ENCODE peak calls at places on chromosomes 2 and 18, in nine cellular contexts. A, D, V, F, X, L, U, W and M are unnamed samples.

GRCh38 chr2:104755026-104755856 is 98.7 kb upstream of the POU3F3 start:
- DNase-seq in A (no peak), D (no peak), V (no peak), F (no peak), X (peak; percentile 34), L (no peak), U (no peak), W (no peak), M (no peak)

GRCh38 chr2:200585730-200586643 is at the start of gene AOX1:
- DNase-seq in A (peak; percentile 51), D (peak; percentile 74), V (no peak), F (peak; percentile 74), X (peak; percentile 47), L (peak; percentile 86), U (peak; percentile 85), W (peak; percentile 45), M (peak; percentile 90)

GRCh38 chr18:77013777-77014525 is 118.6 kb downstream of the MBP start:
- DNase-seq in A (no peak), D (peak; percentile 37), V (no peak), F (no peak), X (no peak), L (no peak), U (peak; percentile 84), W (no peak), M (peak; percentile 89)

GRCh38 chr2:142217804-142218203 is 87.0 kb upstream of the LRP1B start:
- DNase-seq in A (no peak), D (no peak), V (no peak), F (no peak), X (peak; percentile 6), L (no peak), U (no peak), W (peak; percentile 0), M (no peak)

GRCh38 chr2:233600361-233600760 is 17.1 kb upstream of the UGT1A8 start:
- DNase-seq in A (no peak), D (no peak), V (no peak), F (no peak), X (peak; percentile 6), L (no peak), U (no peak), W (no peak), M (no peak)

GRCh38 chr2:128503358-128504241 is 184.9 kb upstream of the HS6ST1 start:
- DNase-seq in A (no peak), D (no peak), V (no peak), F (no peak), X (no peak), L (no peak), U (no peak), W (no peak), M (no peak)

GRCh38 chr2:174752403-174753037 is 11.8 kb downstream of the CHRNA1 start:
- DNase-seq in A (no peak), D (no peak), V (no peak), F (no peak), X (no peak), L (no peak), U (no peak), W (no peak), M (no peak)

GRCh38 chr2:129379411-129379810 is 600.1 kb upstream of the RAB6C start:
- DNase-seq in A (no peak), D (no peak), V (no peak), F (no peak), X (no peak), L (no peak), U (no peak), W (no peak), M (no peak)

GRCh38 chr2:43288417-43289305 is 62.3 kb upstream of the ZFP36L2 start:
- DNase-seq in A (no peak), D (no peak), V (no peak), F (no peak), X (no peak), L (no peak), U (no peak), W (peak; percentile 67), M (no peak)

GRCh38 chr2:43280994-43281393 is 54.6 kb upstream of the ZFP36L2 start:
- DNase-seq in A (no peak), D (no peak), V (no peak), F (no peak), X (no peak), L (no peak), U (no peak), W (no peak), M (no peak)

GRCh38 chr2:43279317-43279840 is 53.0 kb upstream of the ZFP36L2 start:
- DNase-seq in A (no peak), D (no peak), V (no peak), F (no peak), X (no peak), L (no peak), U (no peak), W (no peak), M (no peak)

GRCh38 chr2:43285987-43286386 is 59.6 kb upstream of the ZFP36L2 start:
- DNase-seq in A (no peak), D (no peak), V (no peak), F (no peak), X (no peak), L (no peak), U (no peak), W (no peak), M (no peak)

DNA sequence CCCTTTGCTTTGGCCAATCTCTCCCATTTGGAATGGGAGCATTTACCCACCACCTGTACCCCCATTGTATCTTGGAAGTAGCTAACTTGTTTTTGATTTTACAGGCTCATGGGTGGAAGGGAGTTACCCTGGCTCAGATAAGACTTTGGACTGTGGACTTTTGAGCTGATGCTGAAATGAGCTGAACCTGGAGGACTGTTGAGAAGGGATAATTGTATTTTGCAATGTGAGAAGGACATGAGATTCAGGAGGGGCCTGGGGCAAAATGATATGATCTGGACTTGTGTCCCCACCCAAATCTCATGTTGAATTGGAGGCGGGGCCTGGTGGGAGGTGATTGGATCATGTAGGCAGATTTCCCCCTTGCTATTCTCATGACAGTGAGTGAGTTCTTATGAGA is 58.6 kb upstream of the ZFP36L2 start:
- DNase-seq in A (no peak), D (no peak), V (no peak), F (no peak), X (no peak), L (no peak), U (no peak), W (no peak), M (no peak)
- H3K9me3 ChIP-seq in A (peaks cover 8% of the 10 kb centered on the region), D (no peaks in the 10 kb centered on the region), V (peaks cover 18% of the 10 kb centered on the region), F (peaks cover 9% of the 10 kb centered on the region), X (no peaks in the 10 kb centered on the region), L (no peaks in the 10 kb centered on the region), U (no peaks in the 10 kb centered on the region), W (peaks cover 9% of the 10 kb centered on the region), M (no peaks in the 10 kb centered on the region)

GRCh38 chr2:71330585-71331330 is 824 bp upstream of the ZNF638 start:
- DNase-seq in A (no peak), D (no peak), V (no peak), F (no peak), X (no peak), L (no peak), U (no peak), W (no peak), M (no peak)

GRCh38 chr2:71327916-71328315 is 3.7 kb upstream of the ZNF638 start:
- DNase-seq in A (no peak), D (no peak), V (no peak), F (no peak), X (no peak), L (no peak), U (no peak), W (no peak), M (no peak)

GRCh38 chr2:71331581-71332412 is at the start of gene ZNF638:
- DNase-seq in A (peak; percentile 87), D (peak; percentile 92), V (peak; percentile 78), F (peak; percentile 96), X (peak; percentile 87), L (peak; percentile 99), U (peak; percentile 91), W (peak; percentile 89), M (peak; percentile 96)

GRCh38 chr2:71332413-71332866 is 858 bp downstream of the ZNF638 start:
- DNase-seq in A (peak; percentile 16), D (no peak), V (no peak), F (no peak), X (no peak), L (no peak), U (no peak), W (no peak), M (no peak)

DNA sequence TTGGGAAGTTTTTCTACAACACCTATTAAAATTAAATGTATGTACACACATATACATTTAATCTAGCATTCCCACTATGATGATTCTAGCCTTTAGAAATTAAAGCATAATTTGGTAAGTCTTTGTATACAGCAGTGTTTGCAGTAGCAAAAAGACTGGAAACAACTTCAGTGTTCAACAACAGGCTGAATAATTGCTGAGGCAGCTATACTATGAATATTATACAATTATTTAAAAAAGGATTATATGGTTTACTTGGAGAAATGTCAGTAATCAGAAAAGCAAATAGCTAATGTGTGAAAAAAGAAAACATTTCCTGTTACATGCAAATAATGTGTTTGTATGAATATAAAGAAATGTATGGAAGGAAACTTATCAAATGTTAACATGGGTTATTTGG is 1.4 kb upstream of the ZNF638 start:
- DNase-seq in A (no peak), D (no peak), V (no peak), F (no peak), X (no peak), L (no peak), U (no peak), W (no peak), M (no peak)
- H3K9me3 ChIP-seq in A (no peaks in the 10 kb centered on the region), D (no peaks in the 10 kb centered on the region), V (no peaks in the 10 kb centered on the region), F (no peaks in the 10 kb centered on the region), X (no peaks in the 10 kb centered on the region), L (no peaks in the 10 kb centered on the region), U (no peaks in the 10 kb centered on the region), W (no peaks in the 10 kb centered on the region), M (no peaks in the 10 kb centered on the region)

GRCh38 chr18:35246831-35247230 is 6.0 kb downstream of the ZNF397 start:
- DNase-seq in A (no peak), D (no peak), V (no peak), F (no peak), X (no peak), L (no peak), U (no peak), W (no peak), M (no peak)
- H3K9me3 ChIP-seq in A (no peaks in the 10 kb centered on the region), D (no peaks in the 10 kb centered on the region), V (peaks cover 42% of the 10 kb centered on the region), F (no peaks in the 10 kb centered on the region), X (peaks cover 3% of the 10 kb centered on the region), L (no peaks in the 10 kb centered on the region), U (no peaks in the 10 kb centered on the region), W (peaks cover 43% of the 10 kb centered on the region), M (no peaks in the 10 kb centered on the region)

GRCh38 chr2:19351499-19351898 is 6.9 kb downstream of the OSR1 start:
- DNase-seq in A (no peak), D (no peak), V (no peak), F (no peak), X (no peak), L (peak; percentile 51), U (no peak), W (no peak), M (no peak)

GRCh38 chr2:19354417-19355022 is 3.9 kb downstream of the OSR1 start:
- DNase-seq in A (no peak), D (no peak), V (no peak), F (no peak), X (no peak), L (no peak), U (no peak), W (peak; percentile 27), M (no peak)

GRCh38 chr2:19351914-19352697 is 6.3 kb downstream of the OSR1 start:
- DNase-seq in A (no peak), D (no peak), V (no peak), F (no peak), X (no peak), L (peak; percentile 54), U (no peak), W (no peak), M (no peak)

GRCh38 chr2:19353721-19354050 is 4.7 kb downstream of the OSR1 start:
- DNase-seq in A (no peak), D (no peak), V (no peak), F (no peak), X (no peak), L (no peak), U (no peak), W (no peak), M (no peak)

GRCh38 chr2:19352946-19353720 is 5.3 kb downstream of the OSR1 start:
- DNase-seq in A (no peak), D (no peak), V (no peak), F (no peak), X (no peak), L (peak; percentile 50), U (no peak), W (no peak), M (no peak)
- H3K9me3 ChIP-seq in A (no peaks in the 10 kb centered on the region), D (no peaks in the 10 kb centered on the region), V (peaks cover 13% of the 10 kb centered on the region), F (no peaks in the 10 kb centered on the region), X (no peaks in the 10 kb centered on the region), L (no peaks in the 10 kb centered on the region), U (no peaks in the 10 kb centered on the region), W (no peaks in the 10 kb centered on the region), M (no peaks in the 10 kb centered on the region)